ENCODE peak calls at places on chromosomes 11 and 22, in six cellular contexts. B is NCI-H2081; H is caudate nucleus; R is posterior cingulate gyrus; V is activated CD4-positive, alpha-beta T cell treated with anti-CD3 and anti-CD28 coated beads, Interleukin-2, amount 10 ng/mL, durations not matched to agents 7 days and 5 days; I is stimulated activated CD4-positive, alpha-beta T cell treated with anti-CD3 and anti-CD28 coated beads, Interleukin-4, amount 100 ng/mL, for 48 hours. D is an unnamed sample.

GRCh38 chr22:34108168-34108567 is 187.9 kb upstream of the LARGE1 start:
- DNase-seq in B (no peak), H (no peak), R (no peak), V (no peak), I (no peak), D (no peak)

GRCh38 chr22:19292262-19293230 is 1.0 kb upstream of the CLTCL1 start:
- DNase-seq in B (peak; percentile 28), H (no peak), R (no peak), V (no peak), I (no peak), D (no peak)

GRCh38 chr22:34973926-34974325 is 92.0 kb upstream of the ISX start:
- DNase-seq in B (no peak), H (no peak), R (no peak), V (no peak), I (no peak), D (peak; percentile 48)

GRCh38 chr11:35553831-35554230 is 28.4 kb upstream of the PAMR1 start:
- DNase-seq in B (no peak), H (no peak), R (no peak), V (no peak), I (no peak), D (peak; percentile 20)

GRCh38 chr11:13462311-13462927 is 603 bp downstream of the BTBD10 start:
- DNase-seq in B (peak; percentile 59), H (peak; percentile 56), R (peak; percentile 56), V (peak; percentile 64), I (peak; percentile 64), D (peak; percentile 85)

GRCh38 chr11:72292106-72292790 is 48.3 kb upstream of the PHOX2A start:
- DNase-seq in B (no peak), H (no peak), R (no peak), V (no peak), I (no peak), D (no peak)

GRCh38 chr11:9399466-9399865 is 15.0 kb downstream of the IPO7 start:
- DNase-seq in B (no peak), H (no peak), R (no peak), V (no peak), I (no peak), D (no peak)

GRCh38 chr11:75946531-75947530 is 131.8 kb downstream of the UVRAG start:
- DNase-seq in B (peak; percentile 42), H (no peak), R (no peak), V (no peak), I (no peak), D (no peak)

GRCh38 chr22:22400099-22400498 is 108.4 kb downstream of the ZNF280B start:
- DNase-seq in B (no peak), H (no peak), R (no peak), V (no peak), I (no peak), D (no peak)

GRCh38 chr11:34977039-34977906 is 60.9 kb downstream of the PDHX start:
- DNase-seq in B (no peak), H (no peak), R (no peak), V (no peak), I (no peak), D (no peak)

GRCh38 chr11:112227002-112227401 is 774 bp downstream of the PTS start:
- DNase-seq in B (no peak), H (no peak), R (no peak), V (no peak), I (no peak), D (no peak)

GRCh38 chr22:45709004-45709739 is 37.5 kb downstream of the ATXN10 start:
- DNase-seq in B (no peak), H (no peak), R (no peak), V (no peak), I (no peak), D (no peak)

GRCh38 chr22:27810566-27810965 is 9.0 kb upstream of the MN1 start:
- DNase-seq in B (peak; percentile 17), H (no peak), R (no peak), V (no peak), I (no peak), D (peak; percentile 83)

GRCh38 chr11:69380921-69381581 is 87.1 kb downstream of the MYEOV start:
- DNase-seq in B (no peak), H (no peak), R (no peak), V (no peak), I (no peak), D (no peak)

GRCh38 chr11:58028687-58029411 is 1.9 kb upstream of the OR6Q1 start:
- DNase-seq in B (no peak), H (no peak), R (no peak), V (no peak), I (no peak), D (no peak)

GRCh38 chr11:1825039-1825740 is 9.6 kb upstream of the SYT8 start:
- DNase-seq in B (no peak), H (no peak), R (no peak), V (no peak), I (no peak), D (peak; percentile 62)

GRCh38 chr22:25404556-25404922 is 159.9 kb upstream of the GRK3 start:
- DNase-seq in B (no peak), H (no peak), R (no peak), V (no peak), I (no peak), D (no peak)

GRCh38 chr11:65873280-65874156 is 918 bp upstream of the EFEMP2 start:
- DNase-seq in B (peak; percentile 84), H (peak; percentile 96), R (peak; percentile 91), V (peak; percentile 95), I (peak; percentile 92), D (peak; percentile 97)

GRCh38 chr11:43245471-43245870 is 66.3 kb upstream of the API5 start:
- DNase-seq in B (no peak), H (no peak), R (no peak), V (no peak), I (no peak), D (peak; percentile 69)

GRCh38 chr11:79108851-79109250 is 332.0 kb downstream of the TENM4 start:
- DNase-seq in B (no peak), H (no peak), R (no peak), V (no peak), I (no peak), D (no peak)

GRCh38 chr22:46758867-46759290 is 3.6 kb upstream of the TBC1D22A start:
- DNase-seq in B (peak; percentile 38), H (no peak), R (peak; percentile 51), V (peak; percentile 68), I (no peak), D (peak; percentile 94)

GRCh38 chr11:116185551-116185950 is 587.2 kb downstream of the BUD13 start:
- DNase-seq in B (no peak), H (no peak), R (no peak), V (no peak), I (no peak), D (no peak)

GRCh38 chr11:15124528-15124927 is 9.8 kb downstream of the INSC start:
- DNase-seq in B (no peak), H (no peak), R (no peak), V (no peak), I (no peak), D (no peak)

GRCh38 chr11:65781152-65781961 is 581 bp upstream of the AP5B1 start:
- DNase-seq in B (no peak), H (peak; percentile 20), R (peak; percentile 18), V (no peak), I (no peak), D (no peak)

GRCh38 chr11:106231591-106231990 is 154.1 kb downstream of the AASDHPPT start:
- DNase-seq in B (no peak), H (no peak), R (no peak), V (no peak), I (no peak), D (no peak)

GRCh38 chr11:68704887-68705286 is 20.5 kb downstream of the GAL start:
- DNase-seq in B (no peak), H (no peak), R (no peak), V (no peak), I (no peak), D (peak; percentile 52)

GRCh38 chr11:64650923-64651523 is 60.0 kb downstream of the SLC22A12 start:
- DNase-seq in B (peak; percentile 8), H (no peak), R (no peak), V (no peak), I (no peak), D (peak; percentile 45)

GRCh38 chr22:29302681-29303465 is 3.6 kb upstream of the GAS2L1 start:
- DNase-seq in B (no peak), H (no peak), R (no peak), V (no peak), I (no peak), D (no peak)

GRCh38 chr11:20162824-20163777 is 2.8 kb upstream of the DBX1 start:
- DNase-seq in B (no peak), H (no peak), R (no peak), V (no peak), I (no peak), D (peak; percentile 82)

GRCh38 chr11:75820636-75821035 is 5.6 kb downstream of the UVRAG start:
- DNase-seq in B (no peak), H (no peak), R (no peak), V (no peak), I (no peak), D (no peak)

GRCh38 chr11:28524098-28524497 is 415.9 kb downstream of the METTL15 start:
- DNase-seq in B (no peak), H (no peak), R (no peak), V (no peak), I (no peak), D (no peak)

D was measured in left kidney.